ENCODE peak calls at places on chromosomes 11 and 22, in four cellular contexts. H is K562, L is HepG2, I is GM12878. N is an unnamed sample.
A peak's percentile ranks its signal among the peaks of the same experiment; 100 is the strongest.

GRCh38 chr11:75040167-75040770 is 51.5 kb downstream of the NEU3 start:
- DNase-seq in H (no peak), L (no peak), I (no peak), N (no peak)

GRCh38 chr11:36141595-36141994 is 147.6 kb downstream of the COMMD9 start:
- DNase-seq in L (no peak), I (no peak), H (no peak), N (no peak)

GRCh38 chr22:37222440-37222971 is 10.2 kb upstream of the SSTR3 start:
- DNase-seq in L (no peak), H (no peak), I (no peak), N (no peak)

GRCh38 chr22:44811141-44811540 is 58.8 kb downstream of the ARHGAP8 start:
- DNase-seq in I (no peak), H (no peak), L (no peak), N (no peak)

GRCh38 chr11:12806113-12806512 is 131.9 kb downstream of the TEAD1 start:
- DNase-seq in H (no peak), I (no peak), L (no peak), N (no peak)

GRCh38 chr11:124898711-124899110 is 1.0 kb upstream of the ROBO4 start:
- DNase-seq in L (peak; percentile 44), I (no peak), H (no peak), N (no peak)

GRCh38 chr11:105718641-105719040 is 108.8 kb downstream of the GRIA4 start:
- DNase-seq in I (no peak), L (no peak), H (no peak), N (no peak)

GRCh38 chr11:96339704-96340554 is 3.1 kb downstream of the MAML2 start:
- DNase-seq in I (no peak), H (no peak), L (no peak), N (no peak)

GRCh38 chr11:130737866-130738431 is 178.3 kb downstream of the SNX19 start:
- DNase-seq in L (no peak), I (no peak), H (no peak), N (no peak)

GRCh38 chr11:18463439-18463838 is 7.8 kb downstream of the LDHAL6A start:
- DNase-seq in L (no peak), H (no peak), I (no peak), N (no peak)

GRCh38 chr11:118427707-118428106 is 8.6 kb upstream of the KMT2A start:
- DNase-seq in L (no peak), I (no peak), H (no peak), N (no peak)

GRCh38 chr22:44202261-44202789 is 21.6 kb downstream of the PARVG start:
- DNase-seq in H (no peak), L (no peak), I (no peak), N (no peak)

GRCh38 chr11:72840780-72841179 is 26.6 kb downstream of the ATG16L2 start:
- DNase-seq in L (no peak), I (no peak), H (no peak), N (no peak)

GRCh38 chr11:2507945-2508749 is 63.3 kb downstream of the KCNQ1 start:
- DNase-seq in H (peak; percentile 1), L (no peak), I (no peak), N (no peak)

GRCh38 chr11:73218106-73218829 is at the start of gene P2RY2:
- DNase-seq in H (no peak), I (no peak), L (peak; percentile 53), N (peak; percentile 79)

GRCh38 chr11:128342511-128343133 is 244.7 kb downstream of the ETS1 start:
- DNase-seq in L (peak; percentile 60), I (peak; percentile 39), H (no peak), N (no peak)

GRCh38 chr11:56375324-56375723 is at the start of gene OR8U1:
- DNase-seq in I (no peak), L (no peak), H (no peak), N (no peak)

GRCh38 chr22:43919106-43919965 is 4.3 kb upstream of the PNPLA3 start:
- DNase-seq in H (no peak), L (no peak), I (no peak), N (no peak)

GRCh38 chr11:74720596-74721478 is 10.4 kb downstream of the CHRDL2 start:
- DNase-seq in L (no peak), H (no peak), I (no peak), N (no peak)

GRCh38 chr11:126480410-126481302 is 125.2 kb downstream of the ST3GAL4 start:
- DNase-seq in I (peak; percentile 51), H (peak; percentile 87), L (peak; percentile 74), N (peak; percentile 88)

GRCh38 chr11:126481303-126481680 is 125.8 kb downstream of the ST3GAL4 start:
- DNase-seq in L (no peak), H (no peak), I (no peak), N (no peak)

GRCh38 chr11:126484266-126484665 is 128.8 kb downstream of the ST3GAL4 start:
- DNase-seq in H (no peak), I (no peak), L (peak; percentile 11), N (no peak)

GRCh38 chr11:126483796-126484195 is 128.3 kb downstream of the ST3GAL4 start:
- DNase-seq in H (no peak), I (no peak), L (no peak), N (no peak)

DNA sequence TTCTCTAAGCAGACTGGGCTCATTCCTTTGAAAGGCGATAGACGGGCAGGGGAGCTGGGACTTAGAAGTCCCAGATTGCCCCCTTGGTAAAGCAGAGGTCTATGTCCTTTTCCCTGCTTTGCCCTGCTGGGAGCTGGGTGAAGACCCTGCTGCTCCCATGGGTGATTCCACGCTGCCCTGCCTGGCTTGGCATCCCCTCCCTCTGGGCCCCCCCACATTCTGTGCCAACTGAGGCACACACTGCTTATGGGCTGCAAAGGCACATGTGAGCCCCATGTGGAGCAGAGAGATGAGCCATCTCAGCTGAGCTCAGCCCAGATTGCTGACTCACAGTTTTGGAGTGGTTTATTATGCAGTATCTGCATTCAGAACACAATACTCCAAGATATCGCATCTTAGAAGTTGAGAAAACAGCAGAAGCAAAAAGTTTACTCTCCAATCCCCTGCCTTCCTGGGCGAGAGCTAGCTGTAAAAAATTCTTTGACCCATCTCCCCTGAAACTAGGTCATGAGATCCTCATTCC is 127.2 kb downstream of the ST3GAL4 start:
- DNase-seq in L (no peak), I (no peak), H (no peak), N (no peak)
- TF ChIP-seq BHLHE40 in L (no peak), I (no peak), H (no peak), N (no peak)

GRCh38 chr22:22048318-22048942 is 65.8 kb upstream of the TOP3B start:
- DNase-seq in H (no peak), L (no peak), I (no peak), N (no peak)

GRCh38 chr22:22047776-22048175 is 65.2 kb upstream of the TOP3B start:
- DNase-seq in H (no peak), L (no peak), I (no peak), N (no peak)

GRCh38 chr22:22050141-22050775 is 67.7 kb upstream of the TOP3B start:
- DNase-seq in I (no peak), H (no peak), L (no peak), N (no peak)

GRCh38 chr22:22049684-22050083 is 67.1 kb upstream of the TOP3B start:
- DNase-seq in L (no peak), I (no peak), H (no peak), N (no peak)

DNA sequence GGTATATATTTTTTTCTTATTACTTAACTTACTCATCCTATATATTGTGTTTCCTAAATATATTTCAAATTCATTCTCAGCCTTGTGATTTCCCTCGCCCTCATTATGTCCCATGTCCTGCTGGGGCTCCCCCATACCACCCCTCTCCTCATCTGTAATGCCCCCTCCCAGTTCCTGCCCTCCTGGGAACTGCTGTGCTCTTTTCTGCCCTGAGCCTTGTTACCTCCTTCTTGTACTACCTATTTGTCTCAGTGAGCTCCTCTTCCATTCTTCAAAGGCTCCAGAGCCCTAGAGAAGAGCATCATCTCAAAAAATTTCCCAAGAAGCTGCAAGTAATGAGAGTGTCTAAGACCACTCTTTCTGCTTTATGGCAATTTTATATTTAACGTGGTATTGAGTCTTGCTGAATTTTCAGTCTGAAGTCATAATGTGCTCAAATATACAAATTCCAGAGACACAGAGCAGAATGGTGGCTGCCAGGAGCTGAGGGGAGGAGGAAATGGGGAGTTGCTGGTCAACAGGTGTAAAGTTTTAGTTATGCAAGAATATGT is 66.5 kb upstream of the TOP3B start:
- DNase-seq in H (no peak), I (no peak), L (no peak), N (no peak)
- TF ChIP-seq FOXM1 in H (no peak), I (no peak), L (no peak), N (no peak)

GRCh38 chr11:100930185-100930778 is 199.3 kb downstream of the PGR start:
- DNase-seq in H (peak; percentile 9), L (peak; percentile 46), I (no peak), N (peak; percentile 27)

GRCh38 chr11:100928426-100928825 is 201.2 kb downstream of the PGR start:
- DNase-seq in L (no peak), H (no peak), I (no peak), N (no peak)

GRCh38 chr11:100927579-100927978 is 202.0 kb downstream of the PGR start:
- DNase-seq in L (no peak), H (no peak), I (no peak), N (no peak)

GRCh38 chr11:100932474-100933100 is 197.0 kb downstream of the PGR start:
- DNase-seq in I (no peak), H (no peak), L (peak; percentile 9), N (peak; percentile 24)

GRCh38 chr11:100929377-100929776 is 200.2 kb downstream of the PGR start:
- DNase-seq in H (no peak), L (no peak), I (no peak), N (no peak)
- TF ChIP-seq BHLHE40 in H (no peak), L (no peak), I (no peak), N (no peak)

GRCh38 chr11:10550988-10551657 is 10.1 kb upstream of the RNF141 start:
- DNase-seq in H (no peak), I (no peak), L (peak; percentile 10), N (no peak)
- TF ChIP-seq FOXM1 in H (no peak), I (no peak), L (no peak), N (no peak)